ENCODE peak calls at places on chromosomes 12 and 14, in five cellular contexts. One of them, this sample, is unnamed.

GRCh38 chr12:91154131-91154530 is 28.5 kb downstream of the DCN start:
- DNase-seq in HCT116: no peak
- DNase-seq in adrenal gland: no peak
- DNase-seq in upper lobe of left lung: no peak
- DNase-seq in breast epithelium: no peak
- DNase-seq in this sample: no peak

GRCh38 chr12:111056618-111057521 is 136.5 kb upstream of the MYL2 start:
- DNase-seq in adrenal gland: peak; percentile 4
- DNase-seq in upper lobe of left lung: peak; percentile 30
- DNase-seq in HCT116: no peak
- DNase-seq in breast epithelium: no peak
- DNase-seq in this sample: no peak

GRCh38 chr12:116365114-116365513 is 87.6 kb upstream of the MED13L start:
- DNase-seq in adrenal gland: no peak
- DNase-seq in breast epithelium: no peak
- DNase-seq in upper lobe of left lung: no peak
- DNase-seq in HCT116: no peak
- DNase-seq in this sample: no peak

GRCh38 chr12:92604786-92605185 is 98.0 kb upstream of the PLEKHG7 start:
- DNase-seq in HCT116: no peak
- DNase-seq in adrenal gland: no peak
- DNase-seq in breast epithelium: no peak
- DNase-seq in upper lobe of left lung: no peak
- DNase-seq in this sample: no peak

GRCh38 chr14:55814873-55815272 is 234.9 kb downstream of the KTN1 start:
- DNase-seq in adrenal gland: peak; percentile 12
- DNase-seq in breast epithelium: no peak
- DNase-seq in HCT116: no peak
- DNase-seq in upper lobe of left lung: no peak
- DNase-seq in this sample: no peak

GRCh38 chr12:103955811-103956514 is 9.7 kb upstream of the TDG start:
- DNase-seq in HCT116: no peak
- DNase-seq in breast epithelium: no peak
- DNase-seq in upper lobe of left lung: no peak
- DNase-seq in adrenal gland: no peak
- DNase-seq in this sample: no peak

GRCh38 chr14:40271480-40271879 is 839.2 kb upstream of the FBXO33 start:
- DNase-seq in breast epithelium: no peak
- DNase-seq in HCT116: no peak
- DNase-seq in adrenal gland: no peak
- DNase-seq in upper lobe of left lung: no peak
- DNase-seq in this sample: no peak

GRCh38 chr12:2804390-2805145 is 7.9 kb upstream of the ITFG2 start:
- DNase-seq in adrenal gland: peak; percentile 78
- DNase-seq in upper lobe of left lung: no peak
- DNase-seq in HCT116: no peak
- DNase-seq in breast epithelium: no peak
- DNase-seq in this sample: no peak

GRCh38 chr12:123367511-123367910 is 2.9 kb upstream of the SBNO1 start:
- DNase-seq in HCT116: no peak
- DNase-seq in adrenal gland: no peak
- DNase-seq in upper lobe of left lung: no peak
- DNase-seq in breast epithelium: no peak
- DNase-seq in this sample: no peak

GRCh38 chr14:74325446-74325845 is 22.7 kb upstream of the ABCD4 start:
- DNase-seq in adrenal gland: no peak
- DNase-seq in breast epithelium: no peak
- DNase-seq in HCT116: no peak
- DNase-seq in upper lobe of left lung: no peak
- DNase-seq in this sample: no peak

GRCh38 chr14:105064721-105065143 is 498 bp downstream of the GPR132 start:
- DNase-seq in upper lobe of left lung: peak; percentile 75
- DNase-seq in breast epithelium: no peak
- DNase-seq in adrenal gland: no peak
- DNase-seq in HCT116: no peak
- DNase-seq in this sample: peak; percentile 65

GRCh38 chr12:31589896-31590729 is 823 bp downstream of the DENND5B start:
- DNase-seq in upper lobe of left lung: peak; percentile 43
- DNase-seq in breast epithelium: no peak
- DNase-seq in adrenal gland: peak; percentile 78
- DNase-seq in HCT116: peak; percentile 36
- DNase-seq in this sample: peak; percentile 83

GRCh38 chr14:49549446-49549845 is 36.7 kb downstream of the RPS29 start:
- DNase-seq in upper lobe of left lung: no peak
- DNase-seq in breast epithelium: no peak
- DNase-seq in adrenal gland: no peak
- DNase-seq in HCT116: no peak
- DNase-seq in this sample: no peak

GRCh38 chr12:67377541-67377940 is 108.4 kb downstream of the CAND1 start:
- DNase-seq in breast epithelium: no peak
- DNase-seq in adrenal gland: no peak
- DNase-seq in upper lobe of left lung: no peak
- DNase-seq in HCT116: no peak
- DNase-seq in this sample: no peak

GRCh38 chr12:130236421-130236820 is 74.2 kb downstream of the FZD10 start:
- DNase-seq in HCT116: no peak
- DNase-seq in upper lobe of left lung: no peak
- DNase-seq in adrenal gland: no peak
- DNase-seq in breast epithelium: no peak
- DNase-seq in this sample: no peak

GRCh38 chr14:72752034-72752412 is 141.9 kb downstream of the DPF3 start:
- DNase-seq in adrenal gland: no peak
- DNase-seq in upper lobe of left lung: no peak
- DNase-seq in HCT116: no peak
- DNase-seq in breast epithelium: no peak
- DNase-seq in this sample: no peak

GRCh38 chr14:43647302-43647701 is 859.8 kb downstream of the FSCB start:
- DNase-seq in upper lobe of left lung: no peak
- DNase-seq in breast epithelium: no peak
- DNase-seq in adrenal gland: no peak
- DNase-seq in HCT116: no peak
- DNase-seq in this sample: no peak

GRCh38 chr14:61433169-61433568 is 111.8 kb downstream of the PRKCH start:
- DNase-seq in adrenal gland: no peak
- DNase-seq in breast epithelium: no peak
- DNase-seq in HCT116: no peak
- DNase-seq in upper lobe of left lung: no peak
- DNase-seq in this sample: no peak

GRCh38 chr12:117045175-117045997 is 53.8 kb downstream of the TESC start:
- DNase-seq in HCT116: no peak
- DNase-seq in breast epithelium: no peak
- DNase-seq in adrenal gland: no peak
- DNase-seq in upper lobe of left lung: no peak
- DNase-seq in this sample: no peak

GRCh38 chr14:59150990-59151389 is 37.5 kb upstream of the DAAM1 start:
- DNase-seq in HCT116: no peak
- DNase-seq in adrenal gland: no peak
- DNase-seq in breast epithelium: no peak
- DNase-seq in upper lobe of left lung: no peak
- DNase-seq in this sample: no peak

GRCh38 chr12:64083285-64084210 is 138.5 kb downstream of the KICS2 start:
- DNase-seq in upper lobe of left lung: peak; percentile 78
- DNase-seq in HCT116: no peak
- DNase-seq in adrenal gland: peak; percentile 96
- DNase-seq in breast epithelium: peak; percentile 79
- DNase-seq in this sample: peak; percentile 83

GRCh38 chr14:24481622-24482324 is 26.3 kb downstream of the CMA1 start:
- DNase-seq in HCT116: peak; percentile 44
- DNase-seq in adrenal gland: peak; percentile 13
- DNase-seq in upper lobe of left lung: peak; percentile 27
- DNase-seq in breast epithelium: no peak
- DNase-seq in this sample: no peak

GRCh38 chr12:116636636-116637519 is 77.7 kb downstream of the MAP1LC3B2 start:
- DNase-seq in upper lobe of left lung: no peak
- DNase-seq in HCT116: no peak
- DNase-seq in adrenal gland: no peak
- DNase-seq in breast epithelium: no peak
- DNase-seq in this sample: no peak

GRCh38 chr12:81365284-81365683 is 287.4 kb downstream of the ACSS3 start:
- DNase-seq in HCT116: no peak
- DNase-seq in upper lobe of left lung: no peak
- DNase-seq in breast epithelium: no peak
- DNase-seq in adrenal gland: no peak
- DNase-seq in this sample: no peak

GRCh38 chr12:122834921-122835692 is at the start of gene HIP1R:
- DNase-seq in upper lobe of left lung: peak; percentile 53
- DNase-seq in breast epithelium: no peak
- DNase-seq in HCT116: peak; percentile 16
- DNase-seq in adrenal gland: peak; percentile 48
- DNase-seq in this sample: peak; percentile 78

GRCh38 chr14:91264151-91265150 is 19.9 kb upstream of the GPR68 start:
- DNase-seq in adrenal gland: peak; percentile 43
- DNase-seq in HCT116: no peak
- DNase-seq in breast epithelium: no peak
- DNase-seq in upper lobe of left lung: no peak
- DNase-seq in this sample: no peak

GRCh38 chr12:42590324-42590934 is 883 bp upstream of the PRICKLE1 start:
- DNase-seq in HCT116: no peak
- DNase-seq in adrenal gland: peak; percentile 10
- DNase-seq in breast epithelium: no peak
- DNase-seq in upper lobe of left lung: peak; percentile 24
- DNase-seq in this sample: no peak

GRCh38 chr14:33733310-33733709 is 217.6 kb downstream of the EGLN3 start:
- DNase-seq in HCT116: no peak
- DNase-seq in breast epithelium: no peak
- DNase-seq in upper lobe of left lung: no peak
- DNase-seq in adrenal gland: no peak
- DNase-seq in this sample: no peak

GRCh38 chr14:88009486-88009885 is 4.6 kb downstream of the GPR65 start:
- DNase-seq in upper lobe of left lung: no peak
- DNase-seq in adrenal gland: no peak
- DNase-seq in breast epithelium: no peak
- DNase-seq in HCT116: no peak
- DNase-seq in this sample: no peak

GRCh38 chr14:88004637-88005036 is 298 bp upstream of the GPR65 start:
- DNase-seq in breast epithelium: no peak
- DNase-seq in HCT116: no peak
- DNase-seq in adrenal gland: no peak
- DNase-seq in upper lobe of left lung: no peak
- DNase-seq in this sample: no peak

GRCh38 chr14:88007608-88008007 is 2.7 kb downstream of the GPR65 start:
- DNase-seq in adrenal gland: no peak
- DNase-seq in HCT116: no peak
- DNase-seq in upper lobe of left lung: no peak
- DNase-seq in breast epithelium: no peak
- DNase-seq in this sample: no peak

GRCh38 chr14:88005050-88005481 is at the start of gene GPR65:
- DNase-seq in upper lobe of left lung: peak; percentile 31
- DNase-seq in HCT116: no peak
- DNase-seq in breast epithelium: no peak
- DNase-seq in adrenal gland: no peak
- DNase-seq in this sample: no peak

GRCh38 chr14:88005978-88006851 is 1.3 kb downstream of the GPR65 start:
- DNase-seq in upper lobe of left lung: peak; percentile 67
- DNase-seq in adrenal gland: peak; percentile 37
- DNase-seq in HCT116: no peak
- DNase-seq in breast epithelium: no peak
- DNase-seq in this sample: no peak
- TF ChIP-seq POLR2A in upper lobe of left lung: no peak
- TF ChIP-seq POLR2A in adrenal gland: no peak
- TF ChIP-seq POLR2A in HCT116: no peak
- TF ChIP-seq POLR2A in breast epithelium: no peak
- TF ChIP-seq POLR2A in this sample: no peak

DNA sequence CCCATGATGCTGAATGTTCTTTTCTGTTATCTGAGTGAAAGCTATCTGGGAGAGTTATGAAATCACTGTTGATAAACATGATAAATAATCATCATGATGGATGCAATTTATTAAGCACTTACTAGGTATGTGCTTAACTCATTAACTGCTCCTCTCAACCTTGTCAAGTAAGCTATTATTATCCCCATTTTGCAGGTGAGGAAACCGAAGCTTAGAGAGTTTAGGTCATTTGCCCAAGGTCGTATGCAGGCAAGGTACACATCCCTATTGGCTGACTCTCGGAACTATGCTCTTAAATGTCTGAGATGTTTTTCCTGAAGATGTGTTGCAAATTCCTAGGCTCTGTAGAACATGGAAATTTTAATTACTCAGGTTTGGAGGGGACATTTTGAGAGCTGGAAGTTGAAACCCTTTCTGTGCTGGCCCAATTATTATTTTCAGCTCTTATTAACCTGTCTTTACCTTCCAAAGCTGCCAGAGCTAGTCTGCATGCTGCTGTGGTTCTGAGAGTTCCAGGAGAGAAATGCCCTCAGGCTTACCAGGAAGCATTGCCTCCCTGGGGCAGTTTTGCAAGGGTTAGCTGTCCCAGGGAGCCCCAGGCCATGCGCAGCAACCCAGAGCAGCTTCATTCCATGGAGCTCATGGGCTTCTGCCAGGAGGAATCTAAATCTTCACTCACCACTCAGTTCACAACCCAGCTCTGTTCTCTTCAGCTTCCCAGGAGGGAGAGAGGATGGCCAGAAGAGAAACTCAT is 55.6 kb upstream of the OAS1 start:
- DNase-seq in breast epithelium: no peak
- DNase-seq in adrenal gland: no peak
- DNase-seq in HCT116: no peak
- DNase-seq in upper lobe of left lung: no peak
- DNase-seq in this sample: no peak
- H3K27me3 ChIP-seq in breast epithelium: peaks cover 8% of the 10 kb centered on the region
- H3K27me3 ChIP-seq in adrenal gland: peaks cover 11% of the 10 kb centered on the region
- H3K27me3 ChIP-seq in HCT116: peaks cover 90% of the 10 kb centered on the region
- H3K27me3 ChIP-seq in upper lobe of left lung: no peaks in the 10 kb centered on the region
- H3K27me3 ChIP-seq in this sample: peaks cover 60% of the 10 kb centered on the region

DNA sequence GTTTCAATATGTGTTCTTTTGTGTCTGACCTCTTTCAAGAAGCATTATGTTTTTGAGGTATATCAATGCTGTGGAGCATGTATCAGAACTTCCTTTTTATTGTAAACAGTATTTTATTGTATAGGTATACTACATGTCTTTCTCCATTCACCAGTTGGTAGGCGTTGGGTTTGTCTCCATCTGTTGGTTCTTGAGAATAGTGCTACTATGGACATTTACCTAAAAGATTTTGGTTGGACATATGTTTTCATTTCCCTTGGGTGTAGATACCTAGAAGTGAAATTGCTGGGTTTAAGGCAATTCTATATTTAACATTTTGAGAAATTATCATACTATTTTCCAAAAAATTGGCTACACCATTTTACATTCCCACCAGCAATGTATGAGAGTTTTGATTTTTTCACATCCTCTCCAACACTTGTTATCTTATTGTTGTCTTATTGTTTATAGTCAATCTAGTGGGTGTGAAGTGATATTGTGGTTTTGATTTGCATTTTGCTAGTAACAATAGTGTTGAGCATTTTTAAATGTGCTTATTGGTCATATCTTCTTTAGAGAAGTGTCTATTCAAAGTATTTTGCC is 409.2 kb downstream of the IPO8 start:
- DNase-seq in adrenal gland: no peak
- DNase-seq in breast epithelium: no peak
- DNase-seq in upper lobe of left lung: no peak
- DNase-seq in HCT116: peak; percentile 22
- DNase-seq in this sample: no peak
- TF ChIP-seq CTCF in adrenal gland: peak; percentile 22
- TF ChIP-seq CTCF in breast epithelium: no peak
- TF ChIP-seq CTCF in upper lobe of left lung: no peak
- TF ChIP-seq CTCF in HCT116: peak; percentile 49
- TF ChIP-seq CTCF in this sample: no peak

GRCh38 chr12:107884769-107885694 is 110.5 kb downstream of the ASCL4 start:
- DNase-seq in upper lobe of left lung: peak; percentile 60
- DNase-seq in adrenal gland: peak; percentile 66
- DNase-seq in breast epithelium: no peak
- DNase-seq in HCT116: peak; percentile 41
- DNase-seq in this sample: no peak
- TF ChIP-seq POLR2A in upper lobe of left lung: no peak
- TF ChIP-seq POLR2A in adrenal gland: no peak
- TF ChIP-seq POLR2A in breast epithelium: no peak
- TF ChIP-seq POLR2A in HCT116: no peak
- TF ChIP-seq POLR2A in this sample: no peak

This sample was measured in suprapubic skin.